ENCODE peak calls at places on chromosomes 16 and 17, in five cellular contexts. J is fibroblast of mammary gland; R is GM18507; T is activated CD8-positive, alpha-beta memory T cell treated with anti-CD3 and anti-CD28 coated beads for 4 hours; W is activated CD4-positive, alpha-beta T cell treated with anti-CD3 and anti-CD28 coated beads, Interleukin-2, amount 50 U/mL, for 4 hours. H is an unnamed sample.

GRCh38 chr17:41864498-41864836 is 756 bp downstream of the KLHL11 start:
- DNase-seq in W (no peak), R (peak), T (no peak), J (no peak), H (no peak)

GRCh38 chr17:33647976-33648375 is 354.9 kb upstream of the ASIC2 start:
- DNase-seq in T (no peak), W (no peak), J (peak), R (no peak), H (peak)

GRCh38 chr17:42845918-42846593 is 1.7 kb downstream of the AOC2 start:
- DNase-seq in T (no peak), R (no peak), J (peak), W (no peak), H (no peak)

GRCh38 chr16:68235882-68236803 is at the start of gene ESRP2:
- DNase-seq in W (no peak), J (no peak), T (no peak), R (no peak), H (peak)

GRCh38 chr16:84605339-84605848 is 12.5 kb downstream of the COTL1 start:
- DNase-seq in T (no peak), W (no peak), R (no peak), J (no peak), H (no peak)

GRCh38 chr17:42849451-42850157 is 1.4 kb upstream of the AOC3 start:
- DNase-seq in T (no peak), W (no peak), R (no peak), J (no peak), H (peak)

GRCh38 chr16:4913130-4913773 is 23.7 kb downstream of the PPL start:
- DNase-seq in J (no peak), W (no peak), R (no peak), T (no peak), H (no peak)

GRCh38 chr17:61581611-61582349 is 9.2 kb downstream of the NACA2 start:
- DNase-seq in R (no peak), W (no peak), T (no peak), J (no peak), H (no peak)

GRCh38 chr17:61335845-61336655 is 63.6 kb upstream of the TBX2 start:
- DNase-seq in T (no peak), J (peak), W (no peak), R (no peak), H (peak)

GRCh38 chr17:58452738-58453137 is 35.4 kb upstream of the RNF43 start:
- DNase-seq in J (peak), W (no peak), R (no peak), T (no peak), H (no peak)

H was measured in left kidney.